ENCODE peak calls at places on chromosomes 1 and 21, in four cellular contexts. M is right atrium auricular region, Z is neural progenitor cell, G is mammary epithelial cell. D is an unnamed sample.

GRCh38 chr1:78047131-78047530 is 1.4 kb downstream of the GIPC2 start:
- DNase-seq in G (no peak), M (no peak), Z (no peak), D (no peak)

GRCh38 chr1:206608108-206608698 is 4.1 kb downstream of the EIF2D start:
- DNase-seq in M (no peak), Z (peak; percentile 67), G (peak; percentile 33), D (no peak)

GRCh38 chr1:46725736-46726108 is 6.8 kb upstream of the EFCAB14 start:
- DNase-seq in M (no peak), G (peak; percentile 67), Z (no peak), D (no peak)

GRCh38 chr1:225468270-225469020 is 40.6 kb upstream of the LBR start:
- DNase-seq in M (no peak), Z (no peak), G (no peak), D (no peak)

GRCh38 chr1:192477630-192478029 is 97.9 kb upstream of the RGS1 start:
- DNase-seq in M (no peak), Z (no peak), G (peak; percentile 6), D (no peak)

GRCh38 chr21:42570841-42571387 is 57.3 kb downstream of the SLC37A1 start:
- DNase-seq in G (no peak), Z (peak; percentile 91), M (no peak), D (no peak)

GRCh38 chr21:38487906-38488639 is 10.2 kb downstream of the ERG start:
- DNase-seq in Z (no peak), G (no peak), M (no peak), D (no peak)

GRCh38 chr21:39082656-39083376 is 100.4 kb downstream of the PSMG1 start:
- DNase-seq in M (no peak), Z (peak; percentile 51), G (peak; percentile 25), D (peak; percentile 7)

GRCh38 chr1:194056169-194056568 is 869.8 kb upstream of the B3GALT2 start:
- DNase-seq in M (no peak), G (no peak), Z (no peak), D (no peak)

GRCh38 chr1:65214340-65215027 is 66.5 kb downstream of the AK4 start:
- DNase-seq in M (no peak), Z (no peak), G (no peak), D (no peak)

GRCh38 chr1:20480261-20481157 is 5.5 kb downstream of the CAMK2N1 start:
- DNase-seq in Z (peak; percentile 54), M (no peak), G (peak; percentile 48), D (no peak)
- H3K27me3 ChIP-seq in Z (peaks cover 88% of the 10 kb centered on the region), M (no peaks in the 10 kb centered on the region), G (no peaks in the 10 kb centered on the region), D (peaks cover 16% of the 10 kb centered on the region)

DNA sequence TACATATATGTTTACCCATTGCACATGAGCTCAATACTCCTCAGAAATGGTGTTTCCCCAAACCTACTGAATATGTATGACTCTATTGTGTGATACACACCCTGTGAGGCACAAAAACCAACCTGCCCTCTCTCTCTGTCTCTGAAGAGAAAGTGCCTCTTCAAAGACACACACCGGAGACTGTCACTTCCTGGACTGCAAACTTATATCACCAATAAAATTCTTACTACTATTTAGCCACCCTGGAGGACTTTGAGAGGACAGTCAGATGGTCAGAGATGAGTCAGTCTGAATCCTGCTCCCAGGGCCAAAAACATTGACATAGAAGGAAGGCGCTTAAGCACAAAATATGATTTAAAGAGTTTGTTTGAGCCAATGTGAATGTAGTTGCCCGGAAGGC is 110.4 kb downstream of the PPIAL4G start:
- DNase-seq in G (peak; percentile 41), M (no peak), Z (no peak), D (no peak)
- H3K27ac ChIP-seq in G (no peak overlapping the region), M (no peak overlapping the region), Z (no peak overlapping the region), D (no peak overlapping the region)

DNA sequence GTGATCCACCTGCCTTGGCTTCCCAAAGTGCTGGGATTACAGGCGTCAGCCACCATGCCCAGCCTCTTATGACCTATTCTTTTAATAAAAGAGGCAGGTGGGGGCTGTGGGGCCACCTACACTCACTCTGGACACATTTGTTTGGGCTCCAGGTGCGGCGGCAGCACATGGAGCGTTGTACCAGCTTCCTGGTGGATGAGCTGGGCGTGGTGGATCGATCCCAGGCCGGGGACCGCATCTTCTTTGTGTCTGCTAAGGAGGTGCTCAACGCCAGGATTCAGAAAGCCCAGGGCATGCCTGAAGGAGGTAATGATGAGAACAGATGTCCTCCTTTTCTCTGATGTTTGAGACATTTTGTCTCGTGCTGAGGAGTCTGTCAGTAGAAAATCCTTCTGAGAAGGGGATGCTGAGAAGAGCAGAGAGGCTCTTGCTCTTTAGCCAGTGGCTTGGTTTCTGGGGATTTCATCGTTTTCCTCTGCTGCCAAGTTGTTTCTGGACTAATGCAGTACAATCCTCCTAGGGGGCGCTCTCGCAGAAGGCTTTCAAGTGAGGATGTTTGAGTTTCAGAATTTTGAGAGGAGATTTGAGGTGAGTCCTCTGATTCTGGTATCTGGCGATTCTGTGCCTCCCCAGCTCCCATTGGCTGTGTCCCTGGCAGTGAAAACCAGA is 17.9 kb upstream of the MIIP start:
- DNase-seq in Z (peak; percentile 78), G (no peak), M (no peak), D (no peak)
- H3K36me3 ChIP-seq in Z (no peaks in the 10 kb centered on the region), G (peaks cover 50% of the 10 kb centered on the region), M (peaks cover 97% of the 10 kb centered on the region), D (peaks cover 45% of the 10 kb centered on the region)

GRCh38 chr1:25647106-25647505 is 30.5 kb downstream of the MAN1C1 start:
- DNase-seq in M (peak; percentile 21), Z (no peak), G (no peak), D (no peak)
- H3K27me3 ChIP-seq in M (no peaks in the 10 kb centered on the region), Z (no peaks in the 10 kb centered on the region), G (no peaks in the 10 kb centered on the region), D (no peaks in the 10 kb centered on the region)

GRCh38 chr1:153493343-153493960 is 33.0 kb upstream of the S100A7 start:
- DNase-seq in G (peak; percentile 89), M (no peak), Z (no peak), D (no peak)

GRCh38 chr1:153494976-153495535 is 34.6 kb upstream of the S100A7 start:
- DNase-seq in M (no peak), G (no peak), Z (peak; percentile 92), D (peak; percentile 82)

GRCh38 chr1:153485880-153486279 is 25.4 kb upstream of the S100A7 start:
- DNase-seq in G (peak; percentile 55), Z (no peak), M (no peak), D (no peak)

GRCh38 chr1:153488731-153489130 is 28.3 kb upstream of the S100A7 start:
- DNase-seq in M (no peak), Z (no peak), G (peak; percentile 53), D (no peak)

GRCh38 chr1:153490272-153491051 is 30.0 kb upstream of the S100A7 start:
- DNase-seq in Z (no peak), G (peak; percentile 98), M (peak; percentile 95), D (no peak)
- H3K27ac ChIP-seq in Z (peak overlapping the region; percentile 16), G (peak overlapping the region; percentile 83), M (peak overlapping the region; percentile 66), D (no peak overlapping the region)

D was measured in iPS DF 6.9.